ENCODE peak calls at places on chromosome X, in ten cellular contexts. H is Right ventricle myocardium superior, C is MV-4-11, B is C1 segment of cervical spinal cord, M is endodermal cell, U is iris pigment epithelial cell, P is hypothalamus, Q is RKO, J is esophagus squamous epithelium, Z is progenitor cell of endocrine pancreas. G is an unnamed sample.
A peak's percentile ranks its signal among the peaks of the same experiment; 100 is the strongest.

GRCh38 chrX:132613801-132614200 is 125.0 kb upstream of the MBNL3 start:
- DNase-seq in M (no peak), J (no peak), C (no peak), P (no peak), U (no peak), B (no peak), Z (no peak), H (no peak), Q (no peak), G (no peak)

GRCh38 chrX:139194571-139195280 is 335.8 kb upstream of the F9 start:
- DNase-seq in Q (no peak), H (peak; percentile 36), J (no peak), Z (no peak), P (no peak), U (no peak), C (no peak), M (peak; percentile 62), B (no peak), G (peak; percentile 12)

GRCh38 chrX:19772306-19772705 is 115.1 kb downstream of the SH3KBP1 start:
- DNase-seq in M (no peak), Q (peak; percentile 13), C (no peak), P (no peak), U (peak; percentile 47), H (no peak), B (no peak), J (no peak), Z (no peak), G (peak; percentile 20)

GRCh38 chrX:150303386-150304097 is 59.6 kb upstream of the MAMLD1 start:
- DNase-seq in U (no peak), Z (no peak), J (no peak), C (no peak), M (no peak), B (no peak), Q (no peak), P (no peak), H (no peak), G (no peak)

GRCh38 chrX:15334561-15334960 is 762 bp downstream of the PIGA start:
- DNase-seq in C (no peak), Z (no peak), Q (peak; percentile 43), H (no peak), B (no peak), U (peak; percentile 30), P (no peak), J (no peak), M (no peak), G (no peak)

GRCh38 chrX:110491846-110492620 is 133.4 kb downstream of the RTL9 start:
- DNase-seq in P (no peak), Q (no peak), C (no peak), H (no peak), U (no peak), Z (no peak), B (no peak), M (peak; percentile 45), J (no peak), G (no peak)

GRCh38 chrX:115940888-115941332 is 229.6 kb upstream of the AGTR2 start:
- DNase-seq in H (no peak), U (peak; percentile 19), Q (peak; percentile 73), C (peak; percentile 70), B (peak; percentile 83), Z (peak; percentile 25), P (peak; percentile 54), J (no peak), M (peak; percentile 83), G (peak; percentile 50)

GRCh38 chrX:152641996-152642395 is 4.3 kb downstream of the GABRQ start:
- DNase-seq in J (no peak), B (peak; percentile 32), M (peak; percentile 77), U (peak; percentile 3), Q (no peak), H (no peak), Z (no peak), P (peak; percentile 8), C (no peak), G (no peak)

GRCh38 chrX:69539437-69539836 is 35.3 kb downstream of the NALF2 start:
- DNase-seq in C (no peak), H (no peak), P (no peak), B (no peak), Q (no peak), Z (no peak), U (no peak), M (no peak), J (no peak), G (no peak)

GRCh38 chrX:34493086-34493485 is 164.0 kb downstream of the TMEM47 start:
- DNase-seq in J (no peak), M (no peak), Q (no peak), P (no peak), C (no peak), B (no peak), U (no peak), Z (no peak), H (no peak), G (no peak)

GRCh38 chrX:54042609-54043010 is 1.7 kb downstream of the PHF8 start:
- DNase-seq in P (peak; percentile 20), U (peak; percentile 67), C (peak; percentile 24), Z (peak; percentile 30), H (peak; percentile 46), Q (peak; percentile 83), B (peak; percentile 29), J (no peak), M (peak; percentile 79), G (peak; percentile 36)

GRCh38 chrX:130028196-130028595 is 45.8 kb downstream of the BCORL1 start:
- DNase-seq in M (peak; percentile 71), B (peak; percentile 3), Z (no peak), C (no peak), H (peak; percentile 68), P (peak; percentile 8), Q (peak; percentile 30), J (no peak), U (peak; percentile 64), G (peak; percentile 36)

GRCh38 chrX:74779175-74779574 is 146.1 kb downstream of the NEXMIF start:
- DNase-seq in M (no peak), H (no peak), C (no peak), U (no peak), Z (no peak), Q (peak; percentile 20), J (no peak), P (no peak), B (no peak), G (no peak)

GRCh38 chrX:118872102-118872566 is 48.5 kb downstream of the ZCCHC12 start:
- DNase-seq in B (no peak), P (no peak), U (peak; percentile 4), Q (no peak), Z (no peak), J (no peak), M (no peak), C (no peak), H (no peak), G (peak; percentile 29)

GRCh38 chrX:66015152-66015827 is 24.6 kb downstream of the VSIG4 start:
- DNase-seq in U (no peak), P (no peak), Z (no peak), H (peak; percentile 55), B (no peak), J (no peak), Q (no peak), M (no peak), C (peak; percentile 96), G (no peak)

GRCh38 chrX:2397648-2398340 is 103.0 kb downstream of the DHRSX start:
- DNase-seq in C (no peak), B (no peak), H (no peak), P (no peak), Z (no peak), U (peak; percentile 67), J (no peak), M (peak; percentile 49), Q (peak; percentile 21), G (no peak)

GRCh38 chrX:96387801-96388200 is 296.8 kb upstream of the DIAPH2 start:
- DNase-seq in J (no peak), C (no peak), M (no peak), B (no peak), Q (no peak), P (no peak), U (no peak), Z (no peak), H (no peak), G (no peak)

GRCh38 chrX:139738581-139738980 is 30.6 kb upstream of the MCF2 start:
- DNase-seq in U (peak; percentile 14), M (no peak), B (no peak), C (no peak), Z (no peak), P (no peak), Q (no peak), H (no peak), J (no peak), G (no peak)

GRCh38 chrX:132737743-132738142 is 220.7 kb downstream of the HS6ST2 start:
- DNase-seq in C (peak; percentile 47), H (no peak), B (no peak), J (no peak), Z (no peak), U (peak; percentile 3), M (no peak), P (no peak), Q (peak; percentile 1), G (peak; percentile 32)

GRCh38 chrX:100413231-100413630 is 3.2 kb upstream of the PCDH19 start:
- DNase-seq in J (no peak), M (peak; percentile 71), Q (peak; percentile 69), B (no peak), C (peak; percentile 30), Z (no peak), P (peak; percentile 2), H (no peak), U (peak; percentile 63), G (peak; percentile 48)

GRCh38 chrX:136525738-136526606 is 6.0 kb upstream of the VGLL1 start:
- DNase-seq in U (peak; percentile 87), Z (no peak), M (no peak), B (peak; percentile 1), H (peak; percentile 80), J (no peak), C (peak; percentile 6), Q (peak; percentile 49), P (peak; percentile 17), G (peak; percentile 79)

GRCh38 chrX:1041051-1041450 is 171.4 kb downstream of the CRLF2 start:
- DNase-seq in H (no peak), Q (no peak), P (no peak), C (no peak), J (no peak), Z (no peak), U (no peak), B (no peak), M (no peak), G (no peak)

GRCh38 chrX:34810364-34810763 is 132.2 kb upstream of the FAM47B start:
- DNase-seq in M (no peak), H (no peak), P (no peak), U (peak; percentile 55), B (no peak), C (peak; percentile 17), Q (peak; percentile 56), Z (no peak), J (no peak), G (no peak)

GRCh38 chrX:103797691-103798090 is 21.1 kb downstream of the PLP1 start:
- DNase-seq in U (peak; percentile 31), Q (no peak), J (no peak), M (no peak), B (no peak), P (no peak), H (no peak), Z (no peak), C (no peak), G (no peak)

GRCh38 chrX:15359701-15360100 is 24.4 kb upstream of the PIGA start:
- DNase-seq in U (no peak), H (no peak), J (no peak), P (no peak), Z (no peak), B (no peak), M (no peak), Q (no peak), C (no peak), G (no peak)

GRCh38 chrX:110341189-110342035 is 17.2 kb upstream of the RTL9 start:
- DNase-seq in M (no peak), B (no peak), J (no peak), H (no peak), Q (peak; percentile 81), P (no peak), C (peak; percentile 70), U (peak; percentile 82), Z (no peak), G (no peak)

G was measured in heart left ventricle.